ENCODE peak calls at places on chromosome 14, in four cellular contexts. E is lower lobe of right lung, J is testis, Q is mucosa of descending colon. T is an unnamed sample.
A peak's percentile ranks its signal among the peaks of the same experiment; 100 is the strongest.

GRCh38 chr14:23159516-23159915 is 23.9 kb downstream of the SLC7A8 start:
- DNase-seq in E (no peak), J (no peak), Q (no peak), T (no peak)

GRCh38 chr14:103185051-103186027 is 62.1 kb downstream of the TNFAIP2 start:
- DNase-seq in E (no peak), J (no peak), Q (no peak), T (peak; percentile 37)

GRCh38 chr14:50101417-50101816 is 15.0 kb downstream of the VCPKMT start:
- DNase-seq in E (no peak), J (no peak), Q (peak; percentile 55), T (peak; percentile 37)

GRCh38 chr14:22555573-22556011 is 33.4 kb downstream of the DAD1 start:
- DNase-seq in E (no peak), J (no peak), Q (no peak), T (no peak)

GRCh38 chr14:75126121-75126544 is 715 bp downstream of the NEK9 start:
- DNase-seq in E (no peak), J (no peak), Q (no peak), T (no peak)

GRCh38 chr14:65210118-65210826 is 108.0 kb upstream of the MAX start:
- DNase-seq in E (no peak), J (no peak), Q (no peak), T (no peak)

GRCh38 chr14:26963696-26964095 is 365.9 kb upstream of the NOVA1 start:
- DNase-seq in E (no peak), J (no peak), Q (no peak), T (no peak)

GRCh38 chr14:38959021-38959420 is 144.0 kb downstream of the SEC23A start:
- DNase-seq in E (no peak), J (no peak), Q (no peak), T (no peak)

GRCh38 chr14:23626946-23627345 is 9.2 kb upstream of the DHRS2 start:
- DNase-seq in E (no peak), J (no peak), Q (no peak), T (no peak)

GRCh38 chr14:30252800-30253425 is 306.0 kb upstream of the G2E3 start:
- DNase-seq in E (no peak), J (no peak), Q (no peak), T (no peak)

GRCh38 chr14:106605548-106606448 is 1079.4 kb downstream of the TMEM121 start:
- DNase-seq in E (peak; percentile 71), J (peak; percentile 68), Q (peak; percentile 67), T (peak; percentile 43)

GRCh38 chr14:29370024-29370423 is 557.6 kb downstream of the PRKD1 start:
- DNase-seq in E (no peak), J (no peak), Q (no peak), T (no peak)

GRCh38 chr14:101494826-101495225 is 66.5 kb upstream of the DIO3 start:
- DNase-seq in E (no peak), J (peak; percentile 4), Q (no peak), T (no peak)

GRCh38 chr14:100850841-100851585 is 25.1 kb downstream of the MEG3 start:
- DNase-seq in E (peak; percentile 84), J (peak; percentile 76), Q (peak; percentile 93), T (peak; percentile 70)

GRCh38 chr14:102654298-102654697 is 61.8 kb downstream of the RCOR1 start:
- DNase-seq in E (no peak), J (no peak), Q (no peak), T (no peak)

GRCh38 chr14:94282991-94283723 is 9.9 kb downstream of the SERPINA10 start:
- DNase-seq in E (no peak), J (no peak), Q (no peak), T (no peak)

GRCh38 chr14:94173471-94173884 is 644 bp upstream of the PPP4R4 start:
- DNase-seq in E (peak; percentile 61), J (peak; percentile 32), Q (no peak), T (no peak)

GRCh38 chr14:58815046-58815701 is 177.4 kb downstream of the DACT1 start:
- DNase-seq in E (no peak), J (no peak), Q (no peak), T (no peak)

GRCh38 chr14:96285667-96286066 is 29.7 kb downstream of the BDKRB1 start:
- DNase-seq in E (no peak), J (no peak), Q (no peak), T (no peak)

GRCh38 chr14:58716706-58717105 is 78.9 kb downstream of the DACT1 start:
- DNase-seq in E (no peak), J (no peak), Q (no peak), T (peak; percentile 40)

GRCh38 chr14:102939329-102939728 is 16.9 kb downstream of the AMN start:
- DNase-seq in E (peak; percentile 52), J (no peak), Q (peak; percentile 18), T (no peak)

GRCh38 chr14:83566567-83566966 is 1963.4 kb upstream of the FLRT2 start:
- DNase-seq in E (no peak), J (no peak), Q (no peak), T (no peak)

GRCh38 chr14:59356298-59356697 is 108.9 kb downstream of the GPR135 start:
- DNase-seq in E (no peak), J (no peak), Q (no peak), T (no peak)

GRCh38 chr14:90805662-90806548 is 10.3 kb downstream of the TTC7B start:
- DNase-seq in E (no peak), J (peak; percentile 55), Q (no peak), T (no peak)

GRCh38 chr14:35883677-35884293 is 57.6 kb downstream of the BRMS1L start:
- DNase-seq in E (no peak), J (peak; percentile 46), Q (no peak), T (peak; percentile 28)

GRCh38 chr14:62087191-62087590 is 325.0 kb downstream of the SNAPC1 start:
- DNase-seq in E (no peak), J (no peak), Q (no peak), T (no peak)

GRCh38 chr14:43410631-43411030 is 1096.5 kb downstream of the FSCB start:
- DNase-seq in E (no peak), J (no peak), Q (no peak), T (no peak)

GRCh38 chr14:95667251-95667693 is 19.0 kb upstream of the TCL1B start:
- DNase-seq in E (no peak), J (no peak), Q (no peak), T (no peak)

GRCh38 chr14:68943107-68943506 is 36.0 kb downstream of the ACTN1 start:
- DNase-seq in E (no peak), J (no peak), Q (no peak), T (no peak)

GRCh38 chr14:86221000-86221399 is 691.1 kb downstream of the FLRT2 start:
- DNase-seq in E (no peak), J (no peak), Q (no peak), T (no peak)

GRCh38 chr14:53528114-53528513 is 375.0 kb upstream of the DDHD1 start:
- DNase-seq in E (peak; percentile 46), J (no peak), Q (no peak), T (no peak)

GRCh38 chr14:49892301-49892635 is 614 bp upstream of the ARF6 start:
- DNase-seq in E (no peak), J (peak; percentile 83), Q (no peak), T (peak; percentile 76)

GRCh38 chr14:56197150-56197549 is 78.9 kb downstream of the PELI2 start:
- DNase-seq in E (no peak), J (no peak), Q (no peak), T (no peak)

GRCh38 chr14:56198438-56198837 is 80.2 kb downstream of the PELI2 start:
- DNase-seq in E (no peak), J (no peak), Q (no peak), T (no peak)

GRCh38 chr14:56199095-56199975 is 81.1 kb downstream of the PELI2 start:
- DNase-seq in E (no peak), J (peak; percentile 76), Q (no peak), T (peak; percentile 27)

GRCh38 chr14:56202256-56202655 is 84.0 kb downstream of the PELI2 start:
- DNase-seq in E (no peak), J (no peak), Q (no peak), T (no peak)

GRCh38 chr14:56199976-56200577 is 81.9 kb downstream of the PELI2 start:
- DNase-seq in E (no peak), J (no peak), Q (no peak), T (no peak)
- H3K4me1 ChIP-seq in E (peaks cover 20% of the 10 kb centered on the region), J (peaks cover 14% of the 10 kb centered on the region), Q (peaks cover 29% of the 10 kb centered on the region), T (peaks cover 18% of the 10 kb centered on the region)

GRCh38 chr14:34012369-34012768 is 61.5 kb upstream of the EGLN3 start:
- DNase-seq in E (no peak), J (no peak), Q (no peak), T (no peak)

GRCh38 chr14:34018125-34018524 is 67.3 kb upstream of the EGLN3 start:
- DNase-seq in E (no peak), J (no peak), Q (no peak), T (no peak)

GRCh38 chr14:34012978-34013713 is 62.3 kb upstream of the EGLN3 start:
- DNase-seq in E (no peak), J (no peak), Q (no peak), T (no peak)

GRCh38 chr14:34013714-34014055 is 62.8 kb upstream of the EGLN3 start:
- DNase-seq in E (no peak), J (no peak), Q (no peak), T (no peak)

DNA sequence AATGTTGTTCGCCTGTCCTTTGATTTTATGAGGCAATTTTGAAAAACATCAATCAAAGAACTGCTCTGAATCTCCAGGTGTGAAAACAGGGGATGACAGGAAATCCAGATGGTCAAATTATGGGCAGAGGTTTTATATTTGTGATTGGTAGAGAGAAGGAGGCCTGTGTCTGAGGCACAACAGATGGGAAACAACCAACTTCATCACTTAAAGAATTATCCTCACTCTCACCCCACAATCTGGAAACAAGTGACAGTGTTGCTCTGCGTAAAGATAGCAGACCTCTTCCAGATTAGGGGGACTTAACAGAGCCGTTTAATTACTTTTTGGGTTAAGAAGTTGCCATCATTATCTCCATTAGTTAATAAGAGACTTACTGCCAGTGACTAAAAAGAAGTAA is 64.1 kb upstream of the EGLN3 start:
- DNase-seq in E (no peak), J (no peak), Q (no peak), T (no peak)
- H3K4me1 ChIP-seq in E (no peaks in the 10 kb centered on the region), J (no peaks in the 10 kb centered on the region), Q (no peaks in the 10 kb centered on the region), T (no peaks in the 10 kb centered on the region)

DNA sequence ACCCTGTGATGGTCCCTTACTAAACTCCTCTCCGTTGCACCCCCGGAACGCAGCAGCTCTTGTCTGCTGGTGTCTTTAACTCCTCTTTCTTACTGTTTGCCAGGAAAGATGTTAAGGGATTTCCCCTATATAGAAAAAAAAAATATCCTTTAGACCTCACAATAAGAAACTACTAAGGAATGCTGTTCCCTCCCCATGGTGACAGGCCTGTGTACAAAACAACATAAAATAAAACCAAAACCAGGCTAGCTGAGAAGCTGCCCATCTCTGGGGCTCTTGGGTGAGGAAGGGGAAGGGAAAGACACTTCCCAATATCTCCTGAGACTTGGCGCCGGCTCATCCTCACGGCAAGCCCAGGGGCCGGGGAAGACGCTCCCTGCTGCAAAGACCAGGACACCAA is 95.5 kb downstream of the CHGA start:
- DNase-seq in E (no peak), J (no peak), Q (no peak), T (no peak)
- H3K4me1 ChIP-seq in E (peaks cover 10% of the 10 kb centered on the region), J (peaks cover 45% of the 10 kb centered on the region), Q (peaks cover 12% of the 10 kb centered on the region), T (peaks cover 11% of the 10 kb centered on the region)

DNA sequence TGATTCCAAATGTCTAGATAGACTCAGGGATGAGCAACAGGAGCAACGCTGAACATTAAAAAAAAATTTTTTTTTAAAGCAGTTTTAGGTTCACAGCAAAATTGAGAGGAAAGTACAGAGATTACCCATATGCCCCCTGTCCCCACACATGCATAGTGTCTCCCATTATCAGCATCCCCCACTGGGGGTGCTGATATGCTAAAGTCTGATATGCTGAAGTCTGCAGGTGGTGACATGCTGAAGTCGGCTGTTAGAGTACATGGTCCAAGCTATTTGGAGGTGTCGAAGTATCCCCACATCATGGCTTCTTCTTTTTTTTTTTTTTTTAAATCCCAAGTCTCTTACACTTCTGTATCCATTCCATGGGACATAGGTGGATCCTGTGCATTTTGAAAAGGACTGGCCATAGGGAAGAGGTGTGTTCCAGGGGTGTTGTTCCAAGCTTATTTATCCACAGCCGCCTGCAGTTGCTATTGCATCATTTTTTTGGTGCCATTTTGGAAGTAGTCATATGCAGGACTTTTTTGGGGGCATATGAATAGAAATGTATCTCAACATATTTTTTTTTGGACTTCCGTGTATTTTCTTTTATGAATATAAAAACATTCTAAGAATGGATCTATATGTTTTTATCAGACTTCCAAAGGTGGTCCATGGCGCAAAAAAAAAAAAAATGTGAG is 19.0 kb upstream of the MIS18BP1 start:
- DNase-seq in E (no peak), J (no peak), Q (no peak), T (no peak)
- H3K4me1 ChIP-seq in E (no peaks in the 10 kb centered on the region), J (no peaks in the 10 kb centered on the region), Q (no peaks in the 10 kb centered on the region), T (no peaks in the 10 kb centered on the region)

T was measured in small intestine.